ENCODE peak calls at places on chromosomes 13 and 19, in four cellular contexts. V, Q, M and I are unnamed samples.

GRCh38 chr19:44702551-44703176 is 3.7 kb downstream of the CEACAM16 start:
- DNase-seq in M (no peak), Q (no peak), V (peak), I (no peak)

GRCh38 chr13:85828094-85828684 is 29.0 kb upstream of the SLITRK6 start:
- DNase-seq in M (no peak), Q (peak), V (no peak), I (no peak)

GRCh38 chr19:52722062-52723005 is 12.5 kb downstream of the ZNF611 start:
- DNase-seq in V (peak), M (no peak), Q (peak), I (peak)

GRCh38 chr13:94713556-94714182 is 1.3 kb upstream of the SOX21 start:
- DNase-seq in Q (no peak), M (no peak), V (peak), I (no peak)

GRCh38 chr13:23510979-23511735 is 59.1 kb upstream of the TNFRSF19 start:
- DNase-seq in V (no peak), Q (peak), M (no peak), I (no peak)

GRCh38 chr13:99559560-99559959 is 58.3 kb downstream of the TM9SF2 start:
- DNase-seq in Q (peak), M (no peak), V (no peak), I (no peak)

GRCh38 chr13:28719656-28720055 is 886 bp upstream of the SLC46A3 start:
- DNase-seq in M (no peak), V (peak), Q (peak), I (no peak)

GRCh38 chr19:29831041-29831548 is 19.3 kb downstream of the CCNE1 start:
- DNase-seq in M (no peak), V (peak), Q (no peak), I (no peak)

GRCh38 chr13:98089246-98089645 is 53.6 kb upstream of the FARP1 start:
- DNase-seq in M (no peak), V (peak), Q (peak), I (no peak)

GRCh38 chr19:28130066-28130511 is 1082.9 kb downstream of the UQCRFS1 start:
- DNase-seq in V (no peak), Q (no peak), M (no peak), I (no peak)

GRCh38 chr13:37453246-37453645 is 145.3 kb downstream of the POSTN start:
- DNase-seq in M (no peak), V (no peak), Q (peak), I (no peak)

GRCh38 chr13:50574731-50575130 is 268.8 kb downstream of the DLEU7 start:
- DNase-seq in M (no peak), Q (peak), V (peak), I (no peak)

GRCh38 chr13:90553167-90553566 is 794.3 kb upstream of the MIR17HG start:
- DNase-seq in Q (no peak), M (no peak), V (no peak), I (no peak)

GRCh38 chr13:64332048-64332447 is 2898.1 kb downstream of the PCDH9 start:
- DNase-seq in V (no peak), Q (peak), M (no peak), I (no peak)

GRCh38 chr19:12872941-12873890 is 8.0 kb downstream of the DNASE2 start:
- DNase-seq in M (peak), V (peak), Q (peak), I (no peak)

GRCh38 chr19:35249146-35249847 is 495 bp downstream of the LSR start:
- DNase-seq in V (peak), M (no peak), Q (no peak), I (peak)

GRCh38 chr13:40452741-40453665 is 213.4 kb downstream of the FOXO1 start:
- DNase-seq in Q (peak), V (peak), M (no peak), I (peak)

GRCh38 chr13:72639377-72639776 is 88.1 kb downstream of the MZT1 start:
- DNase-seq in M (no peak), Q (no peak), V (no peak), I (no peak)

GRCh38 chr13:48176781-48177180 is 56.2 kb upstream of the ITM2B start:
- DNase-seq in M (no peak), Q (no peak), V (peak), I (no peak)

GRCh38 chr13:76654263-76654662 is 231.9 kb downstream of the KCTD12 start:
- DNase-seq in V (no peak), Q (no peak), M (no peak), I (no peak)

GRCh38 chr19:4636151-4636717 is 3.1 kb upstream of the TNFAIP8L1 start:
- DNase-seq in M (peak), Q (peak), V (peak), I (peak)

GRCh38 chr13:110468986-110469495 is 92.5 kb downstream of the RAB20 start:
- DNase-seq in Q (no peak), M (no peak), V (no peak), I (no peak)

GRCh38 chr13:107907065-107907464 is 308.3 kb downstream of the LIG4 start:
- DNase-seq in V (no peak), M (no peak), Q (peak), I (no peak)

GRCh38 chr13:33204130-33204927 is 81.2 kb downstream of the STARD13 start:
- DNase-seq in V (no peak), Q (peak), M (no peak), I (peak)

GRCh38 chr13:83738407-83738806 is 143.9 kb downstream of the SLITRK1 start:
- DNase-seq in V (no peak), M (no peak), Q (no peak), I (no peak)

GRCh38 chr13:36795463-36795862 is 23.6 kb upstream of the RFXAP start:
- DNase-seq in M (no peak), Q (no peak), V (no peak), I (no peak)

GRCh38 chr19:30862876-30863275 is 486.4 kb downstream of the TSHZ3 start:
- DNase-seq in M (no peak), V (no peak), Q (no peak), I (no peak)

GRCh38 chr19:29781582-29782580 is 29.9 kb upstream of the CCNE1 start:
- DNase-seq in V (no peak), Q (no peak), M (no peak), I (no peak)

GRCh38 chr13:33349996-33350826 is 64.7 kb upstream of the STARD13 start:
- DNase-seq in M (no peak), Q (peak), V (peak), I (peak)

GRCh38 chr19:16429066-16429758 is 42.6 kb downstream of the EPS15L1 start:
- DNase-seq in V (peak), M (peak), Q (no peak), I (no peak)

GRCh38 chr19:7648265-7649014 is 11.5 kb downstream of the STXBP2 start:
- DNase-seq in M (no peak), Q (no peak), V (peak), I (no peak)

GRCh38 chr19:16112778-16113177 is 1.1 kb downstream of the RAB8A start:
- DNase-seq in V (peak), Q (no peak), M (no peak), I (no peak)

GRCh38 chr19:53696951-53697350 is 65.2 kb downstream of the DPRX start:
- DNase-seq in V (no peak), M (no peak), Q (peak), I (no peak)

GRCh38 chr13:22427041-22427440 is 753.7 kb upstream of the SGCG start:
- DNase-seq in M (no peak), Q (no peak), V (no peak), I (no peak)

GRCh38 chr13:75704942-75705320 is 68.8 kb downstream of the LMO7 start:
- DNase-seq in Q (no peak), V (no peak), M (peak), I (peak)

GRCh38 chr13:95246292-95247082 is 54.8 kb downstream of the ABCC4 start:
- DNase-seq in M (no peak), V (no peak), Q (no peak), I (no peak)

GRCh38 chr13:77860621-77861020 is 58.0 kb downstream of the EDNRB start:
- DNase-seq in V (no peak), Q (peak), M (no peak), I (no peak)

DNA sequence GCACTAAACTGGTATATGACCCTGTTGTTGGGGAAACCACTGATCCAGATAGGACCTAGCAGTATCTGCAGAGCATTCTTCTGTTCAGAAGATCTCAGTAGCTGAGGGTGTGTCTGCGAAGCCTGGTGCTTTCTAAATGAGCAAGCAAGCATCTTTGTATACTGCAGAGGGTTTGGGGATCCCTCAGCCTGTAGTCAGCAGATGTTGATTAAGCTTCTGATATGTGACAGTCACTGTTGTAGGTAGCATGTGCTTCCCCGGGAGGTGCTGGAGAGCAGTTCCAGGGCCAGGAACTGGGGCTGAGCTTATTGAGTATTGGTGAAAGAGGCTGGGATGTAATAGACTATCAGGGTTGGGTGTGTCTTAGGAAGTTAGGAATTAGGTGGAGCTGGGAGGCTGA is 1.5 kb downstream of the SCAF1 start:
- DNase-seq in M (no peak), Q (no peak), V (no peak), I (no peak)
- H3K4me3 ChIP-seq in M (no peak), Q (peak), V (peak), I (no peak)

DNA sequence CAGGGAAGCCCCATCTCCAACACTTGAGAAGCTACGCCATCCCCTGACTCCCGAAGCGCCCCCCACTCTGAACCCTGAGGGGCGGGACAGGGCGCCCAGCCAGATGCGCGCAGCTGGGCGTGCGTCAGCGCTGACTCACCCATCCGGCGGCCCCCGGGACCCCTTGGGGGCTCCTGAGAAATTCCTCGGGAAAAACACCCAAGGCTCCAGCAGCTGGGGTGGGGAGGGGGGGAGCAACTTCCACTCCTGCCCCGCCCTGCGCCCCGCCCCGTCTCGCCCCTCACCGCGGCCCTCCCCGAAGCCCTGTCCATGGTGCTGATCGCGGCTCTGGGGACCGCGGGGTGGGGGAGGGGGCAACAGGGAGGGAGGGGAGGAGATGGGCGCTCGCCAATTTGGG is 1.0 kb downstream of the COL5A3 start:
- DNase-seq in Q (peak), V (peak), M (peak), I (peak)
- H3K4me3 ChIP-seq in Q (no peak), V (peak), M (peak), I (no peak)

DNA sequence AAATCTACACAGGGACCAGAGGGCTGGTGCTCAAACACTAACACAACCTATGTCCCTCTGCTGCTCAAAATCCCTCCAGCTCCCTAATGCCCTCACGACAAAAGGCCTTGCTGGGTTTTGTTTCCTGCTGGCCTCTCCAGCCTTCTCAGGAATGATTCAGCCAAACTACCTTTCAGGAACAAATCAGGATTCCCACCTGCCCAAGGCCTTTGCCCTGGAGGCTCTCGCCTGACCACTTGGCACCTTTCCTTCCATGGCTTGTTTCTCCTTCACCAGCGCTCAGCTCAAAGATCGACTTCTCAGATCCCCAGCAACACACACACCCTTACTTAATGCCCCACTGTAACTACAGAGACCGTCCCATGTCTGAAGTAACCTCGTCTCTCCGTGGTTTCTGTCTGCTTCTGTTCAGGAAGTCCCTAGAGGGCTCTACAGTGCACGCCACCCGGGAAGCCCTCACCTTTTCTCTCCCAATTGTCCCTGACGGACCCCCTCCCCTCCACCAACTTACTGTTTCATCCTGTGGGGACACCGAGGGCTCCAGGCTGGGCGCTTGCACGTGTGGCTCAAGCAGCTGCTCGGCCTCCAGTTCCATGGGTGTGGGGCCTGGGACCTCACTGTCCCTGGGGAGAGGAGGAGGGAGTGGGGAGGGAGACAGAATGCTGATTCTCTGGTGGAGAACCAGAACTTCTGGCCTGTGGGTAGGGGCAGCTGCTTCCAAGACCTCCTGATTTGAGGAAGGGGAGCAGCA is 3.3 kb upstream of the SIX5 start:
- DNase-seq in V (peak), M (no peak), Q (no peak), I (no peak)
- H3K4me3 ChIP-seq in V (no peak), M (no peak), Q (no peak), I (no peak)

GRCh38 chr19:18291590-18292459 is 10.4 kb upstream of the JUND start:
- DNase-seq in Q (peak), M (peak), V (peak), I (peak)

GRCh38 chr19:18290250-18291018 is 9.0 kb upstream of the JUND start:
- DNase-seq in V (peak), M (no peak), Q (peak), I (no peak)

GRCh38 chr19:18289471-18290066 is 8.1 kb upstream of the JUND start:
- DNase-seq in V (peak), M (no peak), Q (no peak), I (no peak)

GRCh38 chr19:18292460-18292809 is 11.0 kb upstream of the JUND start:
- DNase-seq in M (peak), V (no peak), Q (no peak), I (peak)

DNA sequence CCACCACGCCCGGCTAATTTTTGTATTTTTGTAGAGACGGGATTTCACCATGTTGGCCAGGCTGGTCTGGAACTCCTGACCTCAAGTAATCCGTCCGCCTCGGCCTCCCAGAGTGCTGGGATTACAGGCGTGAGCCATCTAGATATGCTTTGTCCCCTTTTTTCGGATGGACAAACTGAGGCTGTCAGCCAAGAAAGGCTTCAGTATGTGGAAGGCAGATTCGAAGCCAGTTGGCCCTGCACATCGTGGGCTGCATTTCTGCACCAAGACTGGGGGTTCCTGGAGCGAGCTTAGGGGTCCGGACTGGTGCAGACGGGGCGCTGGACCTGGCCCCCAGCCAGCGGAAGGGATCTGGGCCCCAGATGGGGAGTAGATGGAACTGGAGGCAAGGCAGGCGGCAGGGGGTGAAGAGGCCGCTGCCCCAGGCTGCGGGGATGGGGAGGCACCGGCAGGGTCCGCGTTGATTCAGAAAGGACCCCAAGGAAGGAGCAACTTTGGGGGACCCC is 9.7 kb upstream of the JUND start:
- DNase-seq in M (no peak), Q (no peak), V (peak), I (no peak)
- H3K4me3 ChIP-seq in M (peak), Q (no peak), V (peak), I (no peak)

GRCh38 chr13:45615501-45616101 is at the start of gene ERICH6B:
- DNase-seq in M (no peak), Q (peak), V (peak), I (no peak)
- H3K4me3 ChIP-seq in M (no peak), Q (no peak), V (no peak), I (no peak)

GRCh38 chr19:1254081-1254527 is 5.7 kb downstream of the MIDN start:
- DNase-seq in V (peak), M (no peak), Q (no peak), I (no peak)
- H3K4me3 ChIP-seq in V (peak), M (peak), Q (peak), I (no peak)

GRCh38 chr13:52650731-52651130 is 1.9 kb upstream of the SUGT1 start:
- DNase-seq in Q (no peak), V (no peak), M (no peak), I (no peak)
- H3K4me3 ChIP-seq in Q (peak), V (peak), M (no peak), I (no peak)

GRCh38 chr13:25032160-25032559 is 63.8 kb upstream of the PABPC3 start:
- DNase-seq in M (no peak), V (no peak), Q (no peak), I (no peak)
- H3K4me3 ChIP-seq in M (no peak), V (no peak), Q (no peak), I (no peak)

GRCh38 chr19:45779231-45780145 is 2.8 kb downstream of the DMPK start:
- DNase-seq in V (peak), M (peak), Q (peak), I (peak)
- H3K4me3 ChIP-seq in V (no peak), M (peak), Q (no peak), I (no peak)